ENCODE peak calls at places on chromosomes 7 and 10, in ten cellular contexts. Q is C1 segment of cervical spinal cord, F is hypothalamus, V is AG08396, X is NCI-H2227 treated with DMSO at 0.1 percent for 48 hours, W is AG04450, H is fibroblast of pulmonary artery, T is uterus, U is occipital lobe, B is DMS79. K is an unnamed sample.
A peak's percentile ranks its signal among the peaks of the same experiment; 100 is the strongest.

GRCh38 chr7:52431082-52431815 is 604.2 kb upstream of the POM121L12 start:
- DNase-seq in Q (no peak), F (no peak), V (no peak), X (no peak), W (no peak), H (no peak), T (no peak), U (no peak), B (no peak), K (no peak)

GRCh38 chr7:51162724-51163329 is 153.8 kb downstream of the COBL start:
- DNase-seq in Q (peak; percentile 42), F (peak; percentile 74), V (peak; percentile 67), X (peak; percentile 78), W (peak; percentile 26), H (peak; percentile 85), T (peak; percentile 41), U (peak; percentile 81), B (peak; percentile 52), K (peak; percentile 77)

GRCh38 chr7:90412458-90413184 is 9.4 kb downstream of the CLDN12 start:
- DNase-seq in Q (no peak), F (no peak), V (no peak), X (peak; percentile 7), W (no peak), H (no peak), T (no peak), U (no peak), B (no peak), K (peak; percentile 31)

GRCh38 chr7:30470783-30471182 is 7.8 kb downstream of the NOD1 start:
- DNase-seq in Q (peak; percentile 26), F (no peak), V (peak; percentile 46), X (no peak), W (no peak), H (peak; percentile 88), T (peak; percentile 81), U (no peak), B (peak; percentile 99), K (no peak)

GRCh38 chr10:90885176-90885575 is 13.4 kb downstream of the RPP30 start:
- DNase-seq in Q (no peak), F (no peak), V (peak; percentile 51), X (no peak), W (peak; percentile 36), H (peak; percentile 72), T (no peak), U (no peak), B (no peak), K (no peak)

GRCh38 chr7:82701941-82702340 is 258.4 kb upstream of the CACNA2D1 start:
- DNase-seq in Q (no peak), F (no peak), V (peak; percentile 13), X (no peak), W (no peak), H (no peak), T (no peak), U (no peak), B (no peak), K (no peak)

GRCh38 chr10:60848126-60848525 is 69.8 kb downstream of the CDK1 start:
- DNase-seq in Q (no peak), F (no peak), V (peak; percentile 29), X (no peak), W (no peak), H (peak; percentile 72), T (peak; percentile 74), U (no peak), B (no peak), K (no peak)

GRCh38 chr10:52665821-52666220 is 106.8 kb downstream of the MBL2 start:
- DNase-seq in Q (no peak), F (no peak), V (no peak), X (no peak), W (no peak), H (no peak), T (no peak), U (no peak), B (no peak), K (no peak)

GRCh38 chr10:78861456-78862327 is 207.1 kb upstream of the ZMIZ1 start:
- DNase-seq in Q (no peak), F (no peak), V (no peak), X (no peak), W (no peak), H (no peak), T (no peak), U (no peak), B (peak; percentile 65), K (no peak)